ENCODE peak calls at places on chromosomes 12 and 14, in nine cellular contexts. G, N, X, P, V, K, L, W and Y are unnamed samples.

GRCh38 chr12:80805106-80805505 is 88.4 kb downstream of the MYF5 start:
- DNase-seq in L (peak), X (no peak), G (peak), V (peak), W (no peak), K (no peak), N (no peak), P (no peak), Y (no peak)

GRCh38 chr12:98418357-98419075 is 96.9 kb upstream of the TMPO start:
- DNase-seq in L (peak), V (peak), K (peak), P (peak), N (peak), X (peak), G (peak), W (no peak), Y (no peak)

GRCh38 chr12:115078334-115078733 is 394.4 kb upstream of the TBX3 start:
- DNase-seq in N (peak), K (no peak), W (no peak), L (no peak), P (no peak), X (no peak), G (no peak), V (no peak), Y (no peak)

GRCh38 chr12:64400041-64400440 is 4.2 kb upstream of the XPOT start:
- DNase-seq in X (no peak), N (no peak), W (no peak), K (no peak), V (peak), G (peak), P (peak), L (no peak), Y (no peak)

GRCh38 chr12:111529424-111530368 is 69.4 kb downstream of the ATXN2 start:
- DNase-seq in N (no peak), V (peak), L (peak), K (peak), P (peak), W (no peak), X (peak), G (peak), Y (no peak)

GRCh38 chr12:26872623-26873022 is 39.6 kb upstream of the ITPR2 start:
- DNase-seq in X (no peak), V (no peak), L (no peak), G (no peak), N (no peak), K (no peak), P (no peak), W (no peak), Y (no peak)

GRCh38 chr14:93031505-93032300 is 84.0 kb downstream of the ITPK1 start:
- DNase-seq in P (no peak), K (no peak), X (no peak), W (no peak), L (no peak), V (no peak), G (no peak), N (no peak), Y (no peak)

GRCh38 chr14:76904100-76904739 is 78.0 kb downstream of the LRRC74A start:
- DNase-seq in V (peak), G (peak), K (no peak), X (no peak), W (no peak), P (peak), L (peak), N (no peak), Y (no peak)

GRCh38 chr14:76918176-76918750 is 92.1 kb downstream of the LRRC74A start:
- DNase-seq in K (no peak), V (peak), W (peak), X (no peak), N (peak), G (no peak), P (peak), L (peak), Y (no peak)

GRCh38 chr14:49634547-49635334 is at the start of gene DNAAF2:
- DNase-seq in X (peak), L (peak), G (peak), V (peak), K (peak), N (no peak), W (peak), P (peak), Y (peak)
- TF ChIP-seq CTCF in X (no peak), L (peak), G (no peak), V (no peak), K (no peak), N (no peak), W (no peak), P (no peak), Y (no peak)

GRCh38 chr14:81868172-81868571 is 334.5 kb upstream of the SEL1L start:
- DNase-seq in X (no peak), L (no peak), K (peak), N (no peak), W (no peak), G (no peak), P (no peak), V (no peak), Y (no peak)
- TF ChIP-seq CTCF in X (no peak), L (no peak), K (peak), N (no peak), W (no peak), G (no peak), P (no peak), V (no peak), Y (peak)

GRCh38 chr14:98022541-98023520 is 1225.6 kb downstream of the VRK1 start:
- DNase-seq in N (peak), L (no peak), K (peak), V (no peak), G (no peak), X (no peak), P (no peak), W (no peak), Y (no peak)
- TF ChIP-seq CTCF in N (no peak), L (no peak), K (no peak), V (no peak), G (no peak), X (no peak), P (no peak), W (no peak), Y (no peak)

DNA sequence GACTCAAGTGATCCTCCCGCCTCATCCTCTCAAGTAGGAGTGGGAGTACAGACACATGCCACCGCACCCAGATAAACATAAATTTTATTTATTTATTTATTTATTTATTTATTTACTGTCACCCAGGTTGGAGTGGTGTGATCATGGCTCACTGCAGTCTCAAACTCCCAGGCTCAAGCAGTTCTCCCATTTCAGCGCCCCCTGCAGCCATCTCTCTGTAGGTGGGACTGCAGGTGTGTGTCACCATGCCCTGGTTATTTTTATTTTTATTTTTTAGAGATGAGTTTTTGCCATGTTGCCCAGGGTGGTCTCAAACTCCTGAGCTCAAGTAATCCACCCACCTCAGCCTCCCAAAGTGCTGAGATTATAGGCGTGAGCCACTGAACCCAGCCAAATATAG is 33.2 kb upstream of the KIF21A start:
- DNase-seq in N (no peak), L (no peak), X (no peak), W (no peak), K (no peak), G (no peak), V (no peak), P (no peak), Y (no peak)
- TF ChIP-seq CTCF in N (no peak), L (no peak), X (no peak), W (no peak), K (no peak), G (no peak), V (no peak), P (no peak), Y (no peak)

GRCh38 chr14:104680806-104681688 is 8.4 kb upstream of the INF2 start:
- DNase-seq in N (no peak), P (peak), X (peak), W (peak), K (no peak), L (peak), G (peak), V (peak), Y (no peak)
- TF ChIP-seq CTCF in N (no peak), P (peak), X (no peak), W (no peak), K (no peak), L (peak), G (peak), V (peak), Y (peak)

GRCh38 chr14:96410119-96410518 is 18.2 kb downstream of the AK7 start:
- DNase-seq in K (no peak), G (no peak), L (no peak), X (no peak), P (no peak), W (no peak), N (peak), V (no peak), Y (no peak)

GRCh38 chr14:96409701-96410100 is 17.8 kb downstream of the AK7 start:
- DNase-seq in L (no peak), N (no peak), G (no peak), V (no peak), K (no peak), P (no peak), X (no peak), W (no peak), Y (no peak)

GRCh38 chr14:96407980-96408570 is 16.1 kb downstream of the AK7 start:
- DNase-seq in N (peak), W (no peak), P (no peak), V (no peak), K (no peak), G (no peak), X (no peak), L (no peak), Y (no peak)

GRCh38 chr14:96405603-96406158 is 13.8 kb downstream of the AK7 start:
- DNase-seq in X (no peak), P (no peak), N (no peak), V (no peak), K (no peak), W (no peak), G (no peak), L (no peak), Y (no peak)

DNA sequence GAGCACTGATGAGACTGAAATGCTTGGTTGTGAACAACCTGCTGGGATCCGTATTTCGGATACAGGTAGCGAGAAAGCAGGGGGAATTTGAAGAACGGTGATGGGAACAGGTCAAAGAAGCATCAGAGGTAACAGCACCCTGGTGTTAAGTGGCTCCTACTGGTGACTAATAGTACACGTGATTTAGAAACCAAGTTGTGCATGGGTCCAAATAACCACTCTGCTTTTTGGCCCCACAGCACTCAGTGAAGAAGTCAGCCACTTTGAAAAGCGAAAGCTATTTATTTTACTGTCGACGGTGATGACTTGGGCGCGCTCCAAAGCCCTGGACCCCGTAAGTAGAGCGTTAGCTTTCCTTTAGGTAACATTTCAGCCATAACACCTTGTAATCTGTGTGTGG is 16.7 kb downstream of the AK7 start:
- DNase-seq in W (no peak), N (peak), L (no peak), X (no peak), V (no peak), K (no peak), G (no peak), P (no peak), Y (no peak)
- TF ChIP-seq CTCF in W (no peak), N (no peak), L (no peak), X (no peak), V (no peak), K (no peak), G (no peak), P (no peak), Y (no peak)